ENCODE peak calls at places on chromosomes 13 and 19, in seven cellular contexts. D is activated CD4-positive, alpha-beta T cell treated with anti-CD3 and anti-CD28 coated beads for 48 hours; G is HS-5; S is endodermal cell; C is stromal cell of bone marrow; E is stimulated activated CD8-positive, alpha-beta memory T cell treated with anti-CD3 and anti-CD28 coated beads, Interleukin-7, amount 100 ng/mL, for 1 hour; J is fibroblast of gingiva. F is an unnamed sample.

GRCh38 chr19:15154002-15154612 is 46.7 kb downstream of the NOTCH3 start:
- DNase-seq in S (peak; percentile 90), J (peak; percentile 24), G (no peak), E (no peak), C (peak; percentile 14), D (peak; percentile 66), F (no peak)

GRCh38 chr13:98447881-98448641 is 128.8 kb downstream of the STK24 start:
- DNase-seq in S (peak; percentile 92), J (peak; percentile 23), G (no peak), D (peak; percentile 50), C (no peak), E (no peak), F (peak; percentile 42)

GRCh38 chr19:10769533-10770491 is 51.9 kb downstream of the DNM2 start:
- DNase-seq in C (no peak), J (peak; percentile 42), S (peak; percentile 59), G (peak; percentile 53), D (no peak), E (no peak), F (no peak)

GRCh38 chr13:113417836-113418721 is 35.2 kb downstream of the ADPRHL1 start:
- DNase-seq in C (no peak), G (no peak), D (no peak), J (no peak), S (no peak), E (no peak), F (no peak)

GRCh38 chr13:110687736-110688135 is 18.2 kb downstream of the CARS2 start:
- DNase-seq in S (no peak), D (no peak), C (no peak), J (no peak), E (no peak), G (no peak), F (no peak)

GRCh38 chr19:7515471-7516226 is at the start of gene ZNF358:
- DNase-seq in E (no peak), C (no peak), J (peak; percentile 74), G (no peak), S (peak; percentile 92), D (peak; percentile 56), F (no peak)

GRCh38 chr13:24274452-24274971 is 34.9 kb upstream of the C1QTNF9 start:
- DNase-seq in J (no peak), E (peak; percentile 40), S (peak; percentile 25), G (no peak), D (peak; percentile 81), C (no peak), F (no peak)

GRCh38 chr19:57803594-57804325 is 11.0 kb downstream of the ZNF552 start:
- DNase-seq in J (peak; percentile 36), C (peak; percentile 24), G (peak; percentile 58), D (peak; percentile 26), S (peak; percentile 89), E (no peak), F (no peak)

GRCh38 chr19:34676697-34677385 is at the start of gene SCGB2B2:
- DNase-seq in E (no peak), S (no peak), G (peak; percentile 84), D (peak; percentile 82), C (no peak), J (no peak), F (no peak)

GRCh38 chr19:14378890-14379289 is 2.4 kb upstream of the ADGRE5 start:
- DNase-seq in S (no peak), G (no peak), J (no peak), C (no peak), E (no peak), D (no peak), F (no peak)

GRCh38 chr19:55197531-55197930 is 11.8 kb downstream of the PTPRH start:
- DNase-seq in S (no peak), D (no peak), G (no peak), C (no peak), J (no peak), E (no peak), F (no peak)

GRCh38 chr13:73578251-73578875 is 519.6 kb downstream of the KLF5 start:
- DNase-seq in D (no peak), J (no peak), G (no peak), E (no peak), S (no peak), C (no peak), F (no peak)

GRCh38 chr19:51729781-51730180 is 6.0 kb upstream of the HAS1 start:
- DNase-seq in C (peak; percentile 87), G (no peak), D (no peak), S (no peak), E (no peak), J (no peak), F (no peak)

GRCh38 chr19:21322528-21322927 is 6.7 kb downstream of the ZNF708 start:
- DNase-seq in D (no peak), S (no peak), C (no peak), G (no peak), E (no peak), J (no peak), F (no peak)

GRCh38 chr19:27734496-27735220 is 1478.3 kb downstream of the UQCRFS1 start:
- DNase-seq in E (no peak), D (no peak), S (no peak), C (no peak), G (no peak), J (no peak), F (no peak)

GRCh38 chr19:39182174-39182505 is 14.6 kb upstream of the NCCRP1 start:
- DNase-seq in E (no peak), S (no peak), C (no peak), G (no peak), J (no peak), D (no peak), F (no peak)

GRCh38 chr13:51397262-51397933 is 55.4 kb downstream of the INTS6 start:
- DNase-seq in E (no peak), J (peak; percentile 92), D (no peak), G (no peak), C (peak; percentile 28), S (peak; percentile 48), F (no peak)

GRCh38 chr19:2207991-2208860 is 27.9 kb downstream of the PLEKHJ1 start:
- DNase-seq in C (peak; percentile 64), S (peak; percentile 80), J (peak; percentile 74), E (no peak), D (peak; percentile 31), G (peak; percentile 18), F (no peak)

GRCh38 chr19:38683393-38684077 is 36.1 kb downstream of the ACTN4 start:
- DNase-seq in C (peak; percentile 76), J (peak; percentile 87), G (peak; percentile 94), D (peak; percentile 66), E (no peak), S (peak; percentile 99), F (peak; percentile 64)

GRCh38 chr13:42745655-42746054 is 35.7 kb upstream of the FAM216B start:
- DNase-seq in E (no peak), G (no peak), J (no peak), C (no peak), S (no peak), D (no peak), F (no peak)

GRCh38 chr13:53255795-53256194 is 227.2 kb downstream of the OLFM4 start:
- DNase-seq in C (no peak), D (no peak), J (no peak), G (no peak), S (no peak), E (no peak), F (no peak)

GRCh38 chr13:50635504-50635903 is 208.0 kb downstream of the DLEU7 start:
- DNase-seq in G (no peak), J (peak; percentile 70), D (no peak), C (no peak), E (no peak), S (no peak), F (no peak)

GRCh38 chr13:89315287-89315686 is 1644.1 kb downstream of the SLITRK5 start:
- DNase-seq in E (no peak), S (no peak), J (no peak), C (no peak), D (no peak), G (no peak), F (no peak)

GRCh38 chr13:45331981-45332830 is 8.8 kb downstream of the TPT1 start:
- DNase-seq in S (no peak), J (peak; percentile 99), G (peak; percentile 65), E (no peak), D (no peak), C (peak; percentile 85), F (no peak)

GRCh38 chr13:56706485-56706884 is 434.2 kb upstream of the PRR20A start:
- DNase-seq in S (no peak), D (no peak), C (no peak), J (no peak), E (no peak), G (no peak), F (no peak)

GRCh38 chr19:676343-677105 is at the start of gene FSTL3:
- DNase-seq in D (no peak), J (peak; percentile 37), C (no peak), E (no peak), G (no peak), S (peak; percentile 52), F (no peak)

GRCh38 chr13:106393776-106394175 is 141.7 kb downstream of the EFNB2 start:
- DNase-seq in G (no peak), J (no peak), S (no peak), E (no peak), D (no peak), C (no peak), F (no peak)